ENCODE peak calls at places on chromosomes 3 and 15, in five cellular contexts. T, S, X, B and U are unnamed samples.

GRCh38 chr3:133058831-133059230 is 20.6 kb downstream of the TMEM108 start:
- DNase-seq in T (no peak), S (no peak), X (no peak), B (no peak), U (no peak)

GRCh38 chr3:23553353-23553752 is 252.4 kb upstream of the UBE2E1 start:
- DNase-seq in T (no peak), S (no peak), X (no peak), B (no peak), U (no peak)

GRCh38 chr3:104878395-104878794 is 488.3 kb upstream of the ALCAM start:
- DNase-seq in T (peak), S (no peak), X (no peak), B (peak), U (no peak)

GRCh38 chr15:88718731-88719130 is 79.9 kb downstream of the ISG20 start:
- DNase-seq in T (no peak), S (no peak), X (no peak), B (no peak), U (no peak)

GRCh38 chr3:143220745-143221144 is 101.2 kb downstream of the CHST2 start:
- DNase-seq in T (no peak), S (no peak), X (no peak), B (no peak), U (no peak)

GRCh38 chr3:158845748-158846350 is 44.0 kb downstream of the MFSD1 start:
- DNase-seq in T (peak), S (no peak), X (peak), B (peak), U (peak)

GRCh38 chr15:42083916-42084315 is 10.4 kb downstream of the PLA2G4D start:
- DNase-seq in T (no peak), S (no peak), X (no peak), B (no peak), U (no peak)

GRCh38 chr3:168048414-168049330 is 47.1 kb downstream of the GOLIM4 start:
- DNase-seq in T (no peak), S (no peak), X (no peak), B (no peak), U (no peak)

GRCh38 chr3:111851511-111851954 is 7.5 kb upstream of the PHLDB2 start:
- DNase-seq in T (peak), S (no peak), X (no peak), B (peak), U (no peak)